ENCODE peak calls at places on chromosomes 13 and 19, in five cellular contexts. One of them, this sample, is unnamed.

GRCh38 chr13:40026174-40026585 is 370.7 kb downstream of the COG6 start:
- DNase-seq in stimulated activated CD8-positive, alpha-beta memory T cell treated with anti-CD3 and anti-CD28 coated beads, Interleukin-2, amount 100 ng/mL, for 48 hours: peak
- DNase-seq in left kidney: no peak
- DNase-seq in AG10803: no peak
- DNase-seq in activated CD4-positive, alpha-beta T cell treated with anti-CD3 and anti-CD28 coated beads for 1 hour: peak
- DNase-seq in this sample: no peak

GRCh38 chr13:67867206-67867605 is 637.1 kb upstream of the PCDH9 start:
- DNase-seq in left kidney: no peak
- DNase-seq in activated CD4-positive, alpha-beta T cell treated with anti-CD3 and anti-CD28 coated beads for 1 hour: no peak
- DNase-seq in AG10803: no peak
- DNase-seq in stimulated activated CD8-positive, alpha-beta memory T cell treated with anti-CD3 and anti-CD28 coated beads, Interleukin-2, amount 100 ng/mL, for 48 hours: no peak
- DNase-seq in this sample: no peak

GRCh38 chr19:4539697-4540581 is at the start of gene LRG1:
- DNase-seq in AG10803: no peak
- DNase-seq in activated CD4-positive, alpha-beta T cell treated with anti-CD3 and anti-CD28 coated beads for 1 hour: no peak
- DNase-seq in left kidney: no peak
- DNase-seq in stimulated activated CD8-positive, alpha-beta memory T cell treated with anti-CD3 and anti-CD28 coated beads, Interleukin-2, amount 100 ng/mL, for 48 hours: no peak
- DNase-seq in this sample: no peak

GRCh38 chr19:14449321-14449720 is 16.2 kb downstream of the PKN1 start:
- DNase-seq in stimulated activated CD8-positive, alpha-beta memory T cell treated with anti-CD3 and anti-CD28 coated beads, Interleukin-2, amount 100 ng/mL, for 48 hours: no peak
- DNase-seq in AG10803: peak
- DNase-seq in left kidney: no peak
- DNase-seq in activated CD4-positive, alpha-beta T cell treated with anti-CD3 and anti-CD28 coated beads for 1 hour: no peak
- DNase-seq in this sample: no peak

GRCh38 chr19:54245936-54246335 is 3.3 kb upstream of the LILRA6 start:
- DNase-seq in left kidney: no peak
- DNase-seq in activated CD4-positive, alpha-beta T cell treated with anti-CD3 and anti-CD28 coated beads for 1 hour: no peak
- DNase-seq in AG10803: no peak
- DNase-seq in stimulated activated CD8-positive, alpha-beta memory T cell treated with anti-CD3 and anti-CD28 coated beads, Interleukin-2, amount 100 ng/mL, for 48 hours: no peak
- DNase-seq in this sample: no peak

GRCh38 chr13:21853779-21854178 is 182.9 kb downstream of the FGF9 start:
- DNase-seq in stimulated activated CD8-positive, alpha-beta memory T cell treated with anti-CD3 and anti-CD28 coated beads, Interleukin-2, amount 100 ng/mL, for 48 hours: no peak
- DNase-seq in left kidney: no peak
- DNase-seq in AG10803: no peak
- DNase-seq in activated CD4-positive, alpha-beta T cell treated with anti-CD3 and anti-CD28 coated beads for 1 hour: no peak
- DNase-seq in this sample: no peak

GRCh38 chr13:102709536-102709935 is 14.7 kb upstream of the METTL21C start:
- DNase-seq in AG10803: no peak
- DNase-seq in activated CD4-positive, alpha-beta T cell treated with anti-CD3 and anti-CD28 coated beads for 1 hour: no peak
- DNase-seq in left kidney: no peak
- DNase-seq in stimulated activated CD8-positive, alpha-beta memory T cell treated with anti-CD3 and anti-CD28 coated beads, Interleukin-2, amount 100 ng/mL, for 48 hours: no peak
- DNase-seq in this sample: no peak

GRCh38 chr13:42215578-42216421 is 56.2 kb upstream of the AKAP11 start:
- DNase-seq in stimulated activated CD8-positive, alpha-beta memory T cell treated with anti-CD3 and anti-CD28 coated beads, Interleukin-2, amount 100 ng/mL, for 48 hours: no peak
- DNase-seq in AG10803: peak
- DNase-seq in left kidney: peak
- DNase-seq in activated CD4-positive, alpha-beta T cell treated with anti-CD3 and anti-CD28 coated beads for 1 hour: no peak
- DNase-seq in this sample: no peak

GRCh38 chr13:101730420-101731000 is 278.0 kb downstream of the ITGBL1 start:
- DNase-seq in activated CD4-positive, alpha-beta T cell treated with anti-CD3 and anti-CD28 coated beads for 1 hour: no peak
- DNase-seq in stimulated activated CD8-positive, alpha-beta memory T cell treated with anti-CD3 and anti-CD28 coated beads, Interleukin-2, amount 100 ng/mL, for 48 hours: no peak
- DNase-seq in left kidney: no peak
- DNase-seq in AG10803: no peak
- DNase-seq in this sample: no peak

GRCh38 chr19:30873003-30873402 is 476.2 kb downstream of the TSHZ3 start:
- DNase-seq in left kidney: no peak
- DNase-seq in activated CD4-positive, alpha-beta T cell treated with anti-CD3 and anti-CD28 coated beads for 1 hour: no peak
- DNase-seq in stimulated activated CD8-positive, alpha-beta memory T cell treated with anti-CD3 and anti-CD28 coated beads, Interleukin-2, amount 100 ng/mL, for 48 hours: no peak
- DNase-seq in AG10803: no peak
- DNase-seq in this sample: no peak

GRCh38 chr19:35139618-35139943 is 957 bp downstream of the FXYD1 start:
- DNase-seq in activated CD4-positive, alpha-beta T cell treated with anti-CD3 and anti-CD28 coated beads for 1 hour: no peak
- DNase-seq in stimulated activated CD8-positive, alpha-beta memory T cell treated with anti-CD3 and anti-CD28 coated beads, Interleukin-2, amount 100 ng/mL, for 48 hours: no peak
- DNase-seq in left kidney: no peak
- DNase-seq in AG10803: no peak
- DNase-seq in this sample: no peak

GRCh38 chr19:7829162-7829520 is 877 bp upstream of the EVI5L start:
- DNase-seq in stimulated activated CD8-positive, alpha-beta memory T cell treated with anti-CD3 and anti-CD28 coated beads, Interleukin-2, amount 100 ng/mL, for 48 hours: no peak
- DNase-seq in activated CD4-positive, alpha-beta T cell treated with anti-CD3 and anti-CD28 coated beads for 1 hour: no peak
- DNase-seq in AG10803: no peak
- DNase-seq in left kidney: no peak
- DNase-seq in this sample: no peak

GRCh38 chr19:55605207-55605636 is 225 bp upstream of the ZNF865 start:
- DNase-seq in activated CD4-positive, alpha-beta T cell treated with anti-CD3 and anti-CD28 coated beads for 1 hour: peak
- DNase-seq in AG10803: peak
- DNase-seq in left kidney: peak
- DNase-seq in stimulated activated CD8-positive, alpha-beta memory T cell treated with anti-CD3 and anti-CD28 coated beads, Interleukin-2, amount 100 ng/mL, for 48 hours: peak
- DNase-seq in this sample: peak

GRCh38 chr19:7850429-7850819 is 20.4 kb downstream of the EVI5L start:
- DNase-seq in stimulated activated CD8-positive, alpha-beta memory T cell treated with anti-CD3 and anti-CD28 coated beads, Interleukin-2, amount 100 ng/mL, for 48 hours: no peak
- DNase-seq in left kidney: peak
- DNase-seq in activated CD4-positive, alpha-beta T cell treated with anti-CD3 and anti-CD28 coated beads for 1 hour: no peak
- DNase-seq in AG10803: no peak
- DNase-seq in this sample: no peak

GRCh38 chr19:48445256-48445605 is 552 bp upstream of the GRWD1 start:
- DNase-seq in left kidney: peak
- DNase-seq in activated CD4-positive, alpha-beta T cell treated with anti-CD3 and anti-CD28 coated beads for 1 hour: no peak
- DNase-seq in AG10803: peak
- DNase-seq in stimulated activated CD8-positive, alpha-beta memory T cell treated with anti-CD3 and anti-CD28 coated beads, Interleukin-2, amount 100 ng/mL, for 48 hours: no peak
- DNase-seq in this sample: no peak

GRCh38 chr19:4502282-4503223 is 15.7 kb downstream of the PLIN4 start:
- DNase-seq in activated CD4-positive, alpha-beta T cell treated with anti-CD3 and anti-CD28 coated beads for 1 hour: no peak
- DNase-seq in AG10803: no peak
- DNase-seq in stimulated activated CD8-positive, alpha-beta memory T cell treated with anti-CD3 and anti-CD28 coated beads, Interleukin-2, amount 100 ng/mL, for 48 hours: no peak
- DNase-seq in left kidney: no peak
- DNase-seq in this sample: no peak

GRCh38 chr13:112616586-112617381 is 28.8 kb upstream of the TUBGCP3 start:
- DNase-seq in activated CD4-positive, alpha-beta T cell treated with anti-CD3 and anti-CD28 coated beads for 1 hour: no peak
- DNase-seq in left kidney: peak
- DNase-seq in stimulated activated CD8-positive, alpha-beta memory T cell treated with anti-CD3 and anti-CD28 coated beads, Interleukin-2, amount 100 ng/mL, for 48 hours: no peak
- DNase-seq in AG10803: peak
- DNase-seq in this sample: no peak

GRCh38 chr13:44801990-44802389 is 187.3 kb downstream of the NUFIP1 start:
- DNase-seq in stimulated activated CD8-positive, alpha-beta memory T cell treated with anti-CD3 and anti-CD28 coated beads, Interleukin-2, amount 100 ng/mL, for 48 hours: no peak
- DNase-seq in AG10803: peak
- DNase-seq in activated CD4-positive, alpha-beta T cell treated with anti-CD3 and anti-CD28 coated beads for 1 hour: no peak
- DNase-seq in left kidney: no peak
- DNase-seq in this sample: no peak

GRCh38 chr19:54199401-54199800 is 1.3 kb upstream of the RPS9 start:
- DNase-seq in AG10803: no peak
- DNase-seq in left kidney: no peak
- DNase-seq in stimulated activated CD8-positive, alpha-beta memory T cell treated with anti-CD3 and anti-CD28 coated beads, Interleukin-2, amount 100 ng/mL, for 48 hours: no peak
- DNase-seq in activated CD4-positive, alpha-beta T cell treated with anti-CD3 and anti-CD28 coated beads for 1 hour: no peak
- DNase-seq in this sample: no peak

GRCh38 chr19:2352121-2352520 is 7.9 kb upstream of the TMPRSS9 start:
- DNase-seq in left kidney: no peak
- DNase-seq in activated CD4-positive, alpha-beta T cell treated with anti-CD3 and anti-CD28 coated beads for 1 hour: no peak
- DNase-seq in stimulated activated CD8-positive, alpha-beta memory T cell treated with anti-CD3 and anti-CD28 coated beads, Interleukin-2, amount 100 ng/mL, for 48 hours: no peak
- DNase-seq in AG10803: no peak
- DNase-seq in this sample: no peak